ENCODE peak calls at places on chromosomes 16 and 17, in five cellular contexts. O is COR-L47, A is Right ventricle myocardium superior, H is pancreas, U is GM13976. V is an unnamed sample.

GRCh38 chr17:28871056-28871579 is 16.3 kb downstream of the ERAL1 start:
- DNase-seq in A (no peak), H (no peak), O (no peak), U (peak), V (no peak)

GRCh38 chr16:77574867-77575619 is 140.2 kb upstream of the ADAMTS18 start:
- DNase-seq in O (no peak), A (peak), H (no peak), U (no peak), V (no peak)

GRCh38 chr16:57544129-57544653 is 1.7 kb downstream of the ADGRG5 start:
- DNase-seq in A (no peak), U (peak), O (no peak), H (no peak), V (no peak)

GRCh38 chr16:89289428-89290395 is 72.2 kb downstream of the ZNF778 start:
- DNase-seq in U (peak), H (peak), A (peak), O (peak), V (peak)

GRCh38 chr17:1067282-1067956 is 70.5 kb downstream of the TIMM22 start:
- DNase-seq in O (no peak), U (no peak), A (peak), H (no peak), V (no peak)

GRCh38 chr16:1443980-1444729 is at the start of gene CCDC154:
- DNase-seq in A (no peak), U (no peak), H (no peak), O (no peak), V (no peak)

GRCh38 chr17:5254414-5254813 is 19.8 kb upstream of the SCIMP start:
- DNase-seq in A (no peak), H (no peak), O (no peak), U (no peak), V (no peak)

GRCh38 chr17:58487589-58488427 is at the start of gene HSF5:
- DNase-seq in O (no peak), H (no peak), U (peak), A (peak), V (no peak)

GRCh38 chr17:50425682-50426471 is at the start of gene ACSF2:
- DNase-seq in A (peak), O (no peak), H (peak), U (peak), V (no peak)